ENCODE peak calls at places on chromosomes 6 and 20, in eight cellular contexts. One of them, this sample, is unnamed.

GRCh38 chr20:40251284-40251932 is 437.6 kb downstream of the MAFB start:
- DNase-seq in osteocyte: no peak
- DNase-seq in fibroblast of the aortic adventitia: peak
- DNase-seq in CD8-positive, alpha-beta T cell: no peak
- DNase-seq in stomach: no peak
- DNase-seq in neural progenitor cell: peak
- DNase-seq in A673: peak
- DNase-seq in GM13976: peak
- DNase-seq in this sample: peak

GRCh38 chr6:10555625-10556309 is 34.6 kb downstream of the GCNT2 start:
- DNase-seq in stomach: peak
- DNase-seq in neural progenitor cell: peak
- DNase-seq in CD8-positive, alpha-beta T cell: no peak
- DNase-seq in osteocyte: no peak
- DNase-seq in GM13976: no peak
- DNase-seq in fibroblast of the aortic adventitia: peak
- DNase-seq in A673: peak
- DNase-seq in this sample: peak

GRCh38 chr20:5557123-5557522 is 193.1 kb upstream of the SHLD1 start:
- DNase-seq in CD8-positive, alpha-beta T cell: peak
- DNase-seq in neural progenitor cell: peak
- DNase-seq in stomach: peak
- DNase-seq in fibroblast of the aortic adventitia: peak
- DNase-seq in osteocyte: no peak
- DNase-seq in A673: peak
- DNase-seq in GM13976: peak
- DNase-seq in this sample: peak

GRCh38 chr6:12208190-12208589 is 82.0 kb upstream of the EDN1 start:
- DNase-seq in A673: no peak
- DNase-seq in neural progenitor cell: no peak
- DNase-seq in osteocyte: no peak
- DNase-seq in stomach: peak
- DNase-seq in fibroblast of the aortic adventitia: no peak
- DNase-seq in GM13976: no peak
- DNase-seq in CD8-positive, alpha-beta T cell: no peak
- DNase-seq in this sample: peak

GRCh38 chr6:85113934-85114582 is 335.8 kb upstream of the NT5E start:
- DNase-seq in fibroblast of the aortic adventitia: peak
- DNase-seq in GM13976: no peak
- DNase-seq in osteocyte: no peak
- DNase-seq in stomach: no peak
- DNase-seq in A673: peak
- DNase-seq in CD8-positive, alpha-beta T cell: no peak
- DNase-seq in neural progenitor cell: no peak
- DNase-seq in this sample: peak

GRCh38 chr20:35511814-35512420 is 17.5 kb downstream of the C20orf173 start:
- DNase-seq in osteocyte: no peak
- DNase-seq in A673: peak
- DNase-seq in GM13976: no peak
- DNase-seq in CD8-positive, alpha-beta T cell: no peak
- DNase-seq in stomach: peak
- DNase-seq in neural progenitor cell: peak
- DNase-seq in fibroblast of the aortic adventitia: peak
- DNase-seq in this sample: peak

GRCh38 chr6:6781172-6781876 is 192.8 kb downstream of the LY86 start:
- DNase-seq in osteocyte: no peak
- DNase-seq in stomach: no peak
- DNase-seq in neural progenitor cell: no peak
- DNase-seq in fibroblast of the aortic adventitia: peak
- DNase-seq in A673: peak
- DNase-seq in GM13976: no peak
- DNase-seq in CD8-positive, alpha-beta T cell: no peak
- DNase-seq in this sample: peak

GRCh38 chr6:107660839-107661238 is 163.3 kb downstream of the SCML4 start:
- DNase-seq in GM13976: no peak
- DNase-seq in osteocyte: no peak
- DNase-seq in CD8-positive, alpha-beta T cell: no peak
- DNase-seq in neural progenitor cell: no peak
- DNase-seq in fibroblast of the aortic adventitia: no peak
- DNase-seq in A673: no peak
- DNase-seq in stomach: no peak
- DNase-seq in this sample: no peak

GRCh38 chr6:7991992-7992815 is 72.0 kb downstream of the BLOC1S5 start:
- DNase-seq in fibroblast of the aortic adventitia: peak
- DNase-seq in A673: peak
- DNase-seq in stomach: no peak
- DNase-seq in GM13976: peak
- DNase-seq in neural progenitor cell: peak
- DNase-seq in CD8-positive, alpha-beta T cell: no peak
- DNase-seq in osteocyte: no peak
- DNase-seq in this sample: peak
- TF ChIP-seq CTCF in fibroblast of the aortic adventitia: peak
- TF ChIP-seq CTCF in A673: peak
- TF ChIP-seq CTCF in stomach: no peak
- TF ChIP-seq CTCF in GM13976: peak
- TF ChIP-seq CTCF in neural progenitor cell: peak
- TF ChIP-seq CTCF in CD8-positive, alpha-beta T cell: no peak
- TF ChIP-seq CTCF in osteocyte: peak
- TF ChIP-seq CTCF in this sample: peak

GRCh38 chr20:44106615-44107014 is 80.4 kb downstream of the JPH2 start:
- DNase-seq in CD8-positive, alpha-beta T cell: no peak
- DNase-seq in neural progenitor cell: no peak
- DNase-seq in osteocyte: no peak
- DNase-seq in stomach: no peak
- DNase-seq in GM13976: no peak
- DNase-seq in fibroblast of the aortic adventitia: no peak
- DNase-seq in A673: peak
- DNase-seq in this sample: no peak
- TF ChIP-seq CTCF in CD8-positive, alpha-beta T cell: no peak
- TF ChIP-seq CTCF in neural progenitor cell: no peak
- TF ChIP-seq CTCF in osteocyte: no peak
- TF ChIP-seq CTCF in stomach: no peak
- TF ChIP-seq CTCF in GM13976: no peak
- TF ChIP-seq CTCF in fibroblast of the aortic adventitia: no peak
- TF ChIP-seq CTCF in A673: no peak
- TF ChIP-seq CTCF in this sample: no peak

GRCh38 chr6:35497571-35498406 is 910 bp upstream of the TEAD3 start:
- DNase-seq in osteocyte: peak
- DNase-seq in GM13976: peak
- DNase-seq in A673: peak
- DNase-seq in stomach: peak
- DNase-seq in neural progenitor cell: peak
- DNase-seq in CD8-positive, alpha-beta T cell: no peak
- DNase-seq in fibroblast of the aortic adventitia: peak
- DNase-seq in this sample: peak
- TF ChIP-seq CTCF in osteocyte: no peak
- TF ChIP-seq CTCF in GM13976: no peak
- TF ChIP-seq CTCF in A673: no peak
- TF ChIP-seq CTCF in stomach: no peak
- TF ChIP-seq CTCF in neural progenitor cell: no peak
- TF ChIP-seq CTCF in CD8-positive, alpha-beta T cell: no peak
- TF ChIP-seq CTCF in fibroblast of the aortic adventitia: no peak
- TF ChIP-seq CTCF in this sample: no peak

GRCh38 chr20:36792422-36792821 is 18.9 kb upstream of the DSN1 start:
- DNase-seq in GM13976: no peak
- DNase-seq in A673: peak
- DNase-seq in fibroblast of the aortic adventitia: peak
- DNase-seq in osteocyte: no peak
- DNase-seq in neural progenitor cell: peak
- DNase-seq in CD8-positive, alpha-beta T cell: no peak
- DNase-seq in stomach: peak
- DNase-seq in this sample: peak
- TF ChIP-seq CTCF in GM13976: no peak
- TF ChIP-seq CTCF in A673: peak
- TF ChIP-seq CTCF in fibroblast of the aortic adventitia: peak
- TF ChIP-seq CTCF in osteocyte: peak
- TF ChIP-seq CTCF in neural progenitor cell: peak
- TF ChIP-seq CTCF in CD8-positive, alpha-beta T cell: no peak
- TF ChIP-seq CTCF in stomach: no peak
- TF ChIP-seq CTCF in this sample: peak

DNA sequence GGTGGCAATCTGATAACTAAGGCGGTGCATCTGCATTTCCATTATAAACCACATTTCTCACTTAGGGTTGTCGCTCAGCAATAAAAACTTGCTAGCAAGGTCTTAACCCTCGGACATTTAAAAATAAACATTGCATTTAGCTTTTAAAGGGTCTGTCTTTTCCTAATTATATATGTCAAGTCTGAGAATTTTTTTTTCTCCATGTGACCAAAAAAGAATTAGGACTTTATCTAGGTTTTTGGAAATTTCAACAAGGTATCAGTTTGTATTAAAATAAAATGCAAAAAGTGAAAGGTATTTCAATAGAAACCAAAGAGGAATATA is 198.1 kb downstream of the FOXA2 start:
- DNase-seq in fibroblast of the aortic adventitia: no peak
- DNase-seq in A673: no peak
- DNase-seq in osteocyte: no peak
- DNase-seq in GM13976: no peak
- DNase-seq in stomach: no peak
- DNase-seq in CD8-positive, alpha-beta T cell: no peak
- DNase-seq in neural progenitor cell: no peak
- DNase-seq in this sample: no peak
- TF ChIP-seq CTCF in fibroblast of the aortic adventitia: no peak
- TF ChIP-seq CTCF in A673: no peak
- TF ChIP-seq CTCF in osteocyte: no peak
- TF ChIP-seq CTCF in GM13976: no peak
- TF ChIP-seq CTCF in stomach: no peak
- TF ChIP-seq CTCF in CD8-positive, alpha-beta T cell: no peak
- TF ChIP-seq CTCF in neural progenitor cell: no peak
- TF ChIP-seq CTCF in this sample: no peak

This sample was measured in cardiac fibroblast.